ENCODE peak calls at places on chromosomes 4 and X, in nine cellular contexts. I is fibroblast of pulmonary artery, M is astrocyte of the spinal cord, B is mucosa of descending colon, H is omental fat pad, C is endothelial cell, A is transverse colon, T is AG04450, P is adrenal gland. U is an unnamed sample.

GRCh38 chrX:103774070-103774642 is 2.5 kb upstream of the PLP1 start:
- DNase-seq in T (no peak), M (peak), H (no peak), P (no peak), I (peak), A (no peak), C (no peak), B (no peak), U (peak)

GRCh38 chr4:182888894-182889293 is 28.3 kb downstream of the DCTD start:
- DNase-seq in A (no peak), I (no peak), M (no peak), B (no peak), C (no peak), H (no peak), P (peak), T (no peak), U (no peak)

GRCh38 chr4:99235955-99236354 is 16.9 kb upstream of the ADH6 start:
- DNase-seq in B (no peak), M (no peak), T (no peak), I (no peak), H (no peak), C (no peak), P (no peak), A (no peak), U (no peak)

GRCh38 chr4:69858683-69859082 is 1.3 kb downstream of the SULT1E1 start:
- DNase-seq in P (no peak), B (no peak), C (no peak), M (peak), T (no peak), A (no peak), I (peak), H (no peak), U (no peak)

GRCh38 chr4:52856802-52857201 is 5.3 kb upstream of the RASL11B start:
- DNase-seq in B (no peak), C (no peak), T (no peak), H (no peak), P (no peak), I (no peak), M (no peak), A (no peak), U (no peak)

GRCh38 chrX:50871922-50872453 is 38.5 kb upstream of the BMP15 start:
- DNase-seq in H (no peak), B (no peak), P (no peak), M (no peak), T (no peak), I (peak), C (no peak), A (no peak), U (no peak)

GRCh38 chr4:159027535-159027934 is 75.3 kb upstream of the RAPGEF2 start:
- DNase-seq in T (no peak), A (no peak), M (peak), B (no peak), H (no peak), C (no peak), I (peak), P (no peak), U (no peak)

GRCh38 chr4:2755821-2756690 is at the start of gene TNIP2:
- DNase-seq in I (peak), M (peak), C (peak), P (peak), T (peak), H (no peak), A (peak), B (peak), U (peak)

GRCh38 chrX:97843200-97843811 is 959.6 kb downstream of the RPA4 start:
- DNase-seq in M (no peak), B (no peak), C (no peak), H (no peak), I (no peak), T (no peak), P (no peak), A (no peak), U (no peak)

GRCh38 chr4:7792616-7793015 is 147.0 kb downstream of the AFAP1 start:
- DNase-seq in M (no peak), I (peak), H (no peak), T (no peak), P (no peak), C (no peak), A (no peak), B (no peak), U (no peak)

GRCh38 chr4:158858410-158859189 is 89.8 kb downstream of the FNIP2 start:
- DNase-seq in P (no peak), T (no peak), I (no peak), C (no peak), A (no peak), M (peak), B (no peak), H (no peak), U (no peak)

GRCh38 chrX:48924270-48924669 is 5.4 kb upstream of the PIM2 start:
- DNase-seq in B (no peak), I (no peak), P (no peak), T (no peak), A (no peak), H (no peak), C (no peak), M (no peak), U (no peak)

GRCh38 chr4:87884976-87885574 is 52.3 kb downstream of the MEPE start:
- DNase-seq in H (no peak), T (no peak), B (no peak), C (no peak), I (no peak), A (no peak), P (no peak), M (no peak), U (no peak)

GRCh38 chr4:16259531-16260246 is 33.4 kb upstream of the TAPT1 start:
- DNase-seq in I (peak), A (no peak), P (peak), H (no peak), T (no peak), B (no peak), C (no peak), M (no peak), U (no peak)

GRCh38 chr4:109207060-109207459 is 95.4 kb downstream of the COL25A1 start:
- DNase-seq in P (no peak), A (no peak), I (peak), B (no peak), H (no peak), T (peak), C (no peak), M (peak), U (no peak)

GRCh38 chr4:122003335-122003734 is 51.5 kb upstream of the TRPC3 start:
- DNase-seq in A (peak), T (no peak), C (peak), I (peak), M (no peak), B (peak), P (peak), H (no peak), U (peak)

GRCh38 chr4:15836362-15836761 is 58.2 kb downstream of the CD38 start:
- DNase-seq in B (no peak), M (no peak), P (no peak), I (no peak), C (no peak), A (no peak), T (no peak), H (no peak), U (no peak)

GRCh38 chr4:142365386-142365785 is 480.7 kb downstream of the INPP4B start:
- DNase-seq in A (no peak), C (no peak), B (no peak), P (no peak), T (no peak), H (no peak), I (no peak), M (peak), U (no peak)

GRCh38 chr4:106875340-106875739 is 160.8 kb downstream of the DKK2 start:
- DNase-seq in B (no peak), P (no peak), C (no peak), M (no peak), I (no peak), H (no peak), T (no peak), A (no peak), U (no peak)

GRCh38 chr4:143335979-143336827 is 473 bp upstream of the GAB1 start:
- DNase-seq in B (peak), M (peak), A (peak), T (peak), P (peak), C (peak), H (peak), I (peak), U (peak)

GRCh38 chr4:2962614-2963184 is 507 bp downstream of the NOP14 start:
- DNase-seq in M (no peak), B (no peak), T (no peak), C (peak), P (peak), H (no peak), I (peak), A (peak), U (peak)

DNA sequence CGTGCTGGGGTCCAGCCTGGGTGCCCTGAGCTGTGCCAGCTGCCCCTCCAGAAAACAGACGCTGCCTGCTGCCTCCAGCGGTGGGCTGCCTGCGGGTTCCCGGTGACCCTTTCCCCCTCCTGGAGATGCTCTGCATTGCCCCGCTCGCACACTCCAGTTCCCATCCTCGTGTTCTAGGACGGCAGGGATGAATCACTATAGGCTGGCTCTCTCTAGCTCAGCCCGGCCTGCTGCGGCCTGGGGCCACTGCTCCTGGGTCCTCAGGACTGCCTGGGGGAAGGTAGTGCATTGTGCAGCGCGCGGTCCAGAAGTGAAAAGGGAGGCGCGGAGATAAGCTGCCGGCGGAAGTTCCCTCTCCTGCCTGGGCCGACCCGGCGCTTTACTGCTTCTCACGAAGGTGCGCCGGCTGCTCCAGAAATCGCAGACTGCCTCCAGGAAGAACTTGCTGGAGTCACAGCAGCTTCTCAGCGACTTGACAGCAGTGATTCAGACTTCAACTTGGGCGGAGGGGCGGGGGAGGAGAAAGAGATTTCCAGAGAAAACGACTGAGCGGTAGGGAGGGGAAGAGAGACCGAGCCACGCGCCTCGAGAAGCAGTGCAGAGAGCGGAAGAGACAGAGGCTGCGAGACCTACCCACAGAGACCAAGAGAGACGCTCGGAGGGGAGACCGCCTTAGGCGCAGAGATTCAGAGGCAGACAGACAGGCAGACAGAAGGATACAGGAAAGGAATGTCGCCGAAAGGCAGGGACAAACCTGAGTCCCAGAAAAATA is 6.7 kb upstream of the MSX1 start:
- DNase-seq in M (peak), C (peak), T (peak), I (peak), A (no peak), P (no peak), H (no peak), B (peak), U (peak)
- TF ChIP-seq CTCF in M (peak), C (peak), T (peak), I (peak), A (no peak), P (no peak), H (no peak), B (no peak), U (no peak)

GRCh38 chr4:72320185-72320948 is 248.7 kb downstream of the ADAMTS3 start:
- DNase-seq in A (no peak), T (no peak), C (no peak), P (no peak), I (no peak), M (no peak), B (no peak), H (no peak), U (no peak)
- TF ChIP-seq CTCF in A (no peak), T (no peak), C (no peak), P (no peak), I (no peak), M (no peak), B (no peak), H (no peak), U (no peak)

GRCh38 chr4:42578187-42578586 is 78.7 kb downstream of the ATP8A1 start:
- DNase-seq in M (no peak), H (no peak), A (no peak), I (no peak), C (no peak), B (no peak), T (no peak), P (no peak), U (no peak)
- TF ChIP-seq CTCF in M (no peak), H (no peak), A (no peak), I (no peak), C (no peak), B (no peak), T (no peak), P (no peak), U (no peak)

GRCh38 chr4:138759508-138759907 is 256.1 kb upstream of the NOCT start:
- DNase-seq in P (no peak), C (no peak), I (no peak), T (no peak), A (no peak), B (no peak), H (no peak), M (no peak), U (no peak)
- TF ChIP-seq CTCF in P (no peak), C (no peak), I (no peak), T (no peak), A (no peak), B (no peak), H (no peak), M (no peak), U (no peak)

DNA sequence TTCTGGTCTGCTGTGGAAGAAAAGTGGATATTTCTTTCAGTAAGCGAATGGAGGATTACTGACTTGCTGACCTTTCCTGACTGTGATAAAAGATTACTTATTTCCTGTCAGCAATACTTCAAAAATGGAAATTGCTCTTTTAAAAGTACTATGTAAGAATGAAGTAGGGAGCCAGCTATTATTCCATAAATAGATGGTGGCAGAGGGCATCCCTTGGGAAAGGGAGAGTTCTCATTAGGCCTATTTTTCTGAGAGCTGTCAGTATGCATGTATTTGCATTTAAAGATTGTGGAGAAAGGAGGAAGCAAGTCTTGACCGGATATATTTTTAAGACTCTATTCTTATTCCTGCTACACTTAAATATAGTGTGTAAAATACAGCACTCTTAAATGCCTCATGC is 37.2 kb downstream of the TMEM47 start:
- DNase-seq in M (no peak), I (no peak), A (no peak), P (no peak), H (no peak), C (no peak), T (no peak), B (no peak), U (no peak)
- TF ChIP-seq CTCF in M (no peak), I (no peak), A (no peak), P (no peak), H (no peak), C (no peak), T (no peak), B (no peak), U (no peak)

DNA sequence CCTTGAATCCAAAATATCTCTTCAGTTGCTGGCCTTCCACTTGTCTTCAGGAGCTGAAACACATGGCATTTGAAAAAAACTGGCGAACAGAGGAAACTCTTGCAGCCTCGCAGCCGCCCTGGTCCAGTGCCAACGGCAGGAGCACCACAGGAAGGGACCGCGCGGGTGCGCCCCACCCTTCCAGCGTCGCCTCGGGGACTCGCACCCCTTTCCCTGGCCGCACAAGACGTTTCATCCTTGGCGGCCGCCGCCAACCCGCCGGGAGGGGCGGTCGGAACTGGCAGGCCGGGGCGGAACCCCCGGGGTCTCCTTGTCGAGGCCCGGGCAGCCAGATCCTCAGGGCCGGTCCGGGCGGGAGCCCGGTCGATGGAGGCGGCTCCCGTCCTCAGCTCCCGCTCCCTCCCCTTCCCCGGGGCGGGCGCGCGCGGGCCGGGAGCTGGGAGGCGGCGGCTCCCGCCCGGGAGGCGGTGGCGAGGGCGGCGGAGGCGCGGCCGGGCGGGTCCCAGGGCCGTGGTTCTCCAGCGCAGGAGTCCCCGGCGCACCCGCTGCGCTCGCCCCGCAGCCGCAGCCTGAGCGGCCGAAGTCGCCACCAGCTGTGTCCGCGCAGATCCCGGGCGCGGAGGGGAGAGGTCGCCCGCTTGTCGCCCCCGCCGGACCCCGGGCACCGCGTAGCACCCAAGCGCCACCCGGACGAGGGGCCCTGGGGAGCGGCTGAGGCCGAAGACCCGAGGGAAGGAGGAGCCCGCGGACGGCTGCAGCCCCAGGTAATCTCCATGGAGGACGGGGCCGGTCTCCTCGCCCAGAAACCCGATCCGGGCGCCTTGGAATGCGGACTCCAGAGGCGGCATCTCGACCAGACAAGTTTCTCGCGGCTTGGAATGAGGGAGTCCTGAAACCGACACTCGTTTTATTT is 882 bp upstream of the NDST3 start:
- DNase-seq in C (peak), I (peak), P (peak), M (peak), A (peak), B (peak), H (no peak), T (no peak), U (peak)
- TF ChIP-seq CTCF in C (no peak), I (no peak), P (no peak), M (no peak), A (no peak), B (no peak), H (no peak), T (no peak), U (no peak)

GRCh38 chrX:150683536-150684146 is 9.6 kb upstream of the MTMR1 start:
- DNase-seq in P (no peak), M (peak), T (no peak), H (no peak), B (no peak), I (peak), C (peak), A (no peak), U (no peak)
- TF ChIP-seq CTCF in P (peak), M (peak), T (peak), H (no peak), B (peak), I (peak), C (peak), A (peak), U (no peak)

GRCh38 chr4:38017579-38017978 is 57.4 kb downstream of the PTTG2 start:
- DNase-seq in A (no peak), B (no peak), C (no peak), T (no peak), P (no peak), H (no peak), M (no peak), I (no peak), U (no peak)
- TF ChIP-seq CTCF in A (no peak), B (no peak), C (no peak), T (no peak), P (no peak), H (no peak), M (no peak), I (no peak), U (no peak)